ENCODE peak calls at places on chromosomes 7 and 10, in nine cellular contexts. W is IMR-90, E is endothelial cell of umbilical vein, A is H54, L is A549, H is transverse colon, P is gastrocnemius medialis, S is testis, D is stomach. I is an unnamed sample.

GRCh38 chr7:131524116-131524515 is 32.3 kb downstream of the PODXL start:
- DNase-seq in A (no peak), E (peak; percentile 86), P (no peak), S (no peak), H (no peak), W (no peak), D (no peak), L (no peak), I (no peak)

GRCh38 chr10:121572857-121573540 is 25.2 kb downstream of the FGFR2 start:
- DNase-seq in W (no peak), L (no peak), H (peak; percentile 25), E (no peak), S (no peak), A (no peak), P (no peak), D (no peak), I (no peak)

GRCh38 chr10:17737021-17737965 is 14.7 kb upstream of the TMEM236 start:
- DNase-seq in S (no peak), A (no peak), L (peak; percentile 36), P (no peak), W (peak; percentile 55), E (peak; percentile 43), H (no peak), D (peak; percentile 37), I (peak; percentile 39)

GRCh38 chr10:115417585-115418265 is 324.6 kb downstream of the ATRNL1 start:
- DNase-seq in H (peak; percentile 8), L (peak; percentile 10), W (peak; percentile 37), A (peak; percentile 17), S (peak; percentile 53), E (peak; percentile 35), D (no peak), P (no peak), I (peak; percentile 43)

GRCh38 chr7:102288285-102288930 is 1.7 kb downstream of the SH2B2 start:
- DNase-seq in P (no peak), W (no peak), E (no peak), A (no peak), D (no peak), L (no peak), S (no peak), H (no peak), I (peak; percentile 10)

GRCh38 chr10:10056958-10057357 is 960.7 kb upstream of the CELF2 start:
- DNase-seq in P (no peak), A (no peak), E (no peak), D (no peak), H (no peak), L (no peak), W (peak; percentile 6), S (no peak), I (no peak)

GRCh38 chr10:29353887-29354561 is 65.2 kb downstream of the LYZL1 start:
- DNase-seq in P (no peak), D (no peak), A (no peak), L (no peak), E (no peak), S (no peak), H (no peak), W (no peak), I (no peak)

GRCh38 chr7:101108330-101108857 is 18.5 kb upstream of the SERPINE1 start:
- DNase-seq in S (peak; percentile 69), L (no peak), E (peak; percentile 95), W (no peak), P (peak; percentile 41), A (no peak), D (no peak), H (no peak), I (no peak)

GRCh38 chr10:46560381-46560780 is 3.9 kb upstream of the GPRIN2 start:
- DNase-seq in L (no peak), A (no peak), W (no peak), E (no peak), S (peak; percentile 12), H (peak; percentile 6), D (peak; percentile 24), P (peak; percentile 1), I (no peak)

GRCh38 chr7:11228515-11228914 is 254.8 kb downstream of the PHF14 start:
- DNase-seq in A (no peak), P (peak; percentile 66), W (no peak), H (peak; percentile 67), S (peak; percentile 86), D (peak; percentile 79), L (no peak), E (no peak), I (no peak)

GRCh38 chr10:97298223-97298571 is 5.8 kb upstream of the ARHGAP19 start:
- DNase-seq in W (no peak), S (no peak), D (no peak), A (no peak), P (no peak), E (no peak), L (no peak), H (no peak), I (no peak)

GRCh38 chr10:97291357-97292096 is 910 bp downstream of the ARHGAP19 start:
- DNase-seq in S (no peak), A (no peak), W (no peak), E (no peak), P (no peak), H (no peak), D (no peak), L (no peak), I (no peak)

GRCh38 chr10:97297556-97298222 is 5.3 kb upstream of the ARHGAP19 start:
- DNase-seq in P (no peak), E (no peak), L (no peak), D (no peak), S (no peak), H (no peak), A (no peak), W (no peak), I (peak; percentile 36)

GRCh38 chr10:97292862-97293198 is 393 bp upstream of the ARHGAP19 start:
- DNase-seq in S (no peak), L (no peak), E (no peak), D (no peak), H (no peak), A (no peak), P (no peak), W (no peak), I (no peak)

DNA sequence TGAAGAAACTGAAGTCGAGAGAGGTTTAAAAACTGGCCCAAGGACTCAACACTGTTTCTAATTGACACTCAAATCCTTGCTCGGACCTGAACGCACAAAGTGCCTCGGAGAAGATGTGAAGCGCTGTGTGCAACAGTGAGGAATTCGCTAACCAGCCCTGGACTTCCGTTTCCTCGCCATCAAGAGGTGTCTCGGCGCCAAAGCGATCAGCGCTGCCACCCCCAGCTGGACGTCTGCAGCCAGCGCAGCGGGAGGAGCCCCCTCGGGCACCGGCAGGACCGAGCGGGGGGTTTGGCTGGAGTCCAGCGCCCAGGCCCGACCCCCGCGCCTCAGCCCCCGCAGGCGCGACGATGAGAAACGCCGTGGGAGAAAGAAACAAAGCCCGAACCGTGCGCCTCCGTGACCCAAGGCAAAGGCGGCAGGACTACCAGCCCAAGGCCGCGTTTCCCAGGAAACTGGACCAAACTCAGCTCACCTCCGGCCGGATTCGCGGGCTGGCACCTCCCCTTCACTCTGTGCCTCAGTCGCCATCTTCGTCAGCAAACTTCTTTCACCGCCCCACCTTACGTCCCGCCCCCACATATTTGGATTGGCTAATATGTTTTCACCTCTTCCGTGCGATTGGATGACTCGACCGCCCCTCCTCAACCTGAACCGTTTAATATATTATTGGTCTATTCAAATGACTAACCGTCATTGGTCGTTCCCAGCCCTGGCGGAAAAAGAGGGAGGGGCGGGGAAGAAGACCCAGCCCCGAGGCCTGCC is at the start of gene ARHGAP19:
- DNase-seq in A (peak; percentile 91), W (peak; percentile 99), P (peak; percentile 97), S (peak; percentile 98), E (peak; percentile 99), L (peak; percentile 97), H (peak; percentile 96), D (peak; percentile 95), I (peak; percentile 98)
- TF ChIP-seq POLR2A in A (peak; percentile 76), W (peak; percentile 84), P (peak; percentile 66), S (peak; percentile 65), E (peak; percentile 85), L (peak; percentile 72), H (peak; percentile 85), D (peak; percentile 70), I (peak; percentile 90)

DNA sequence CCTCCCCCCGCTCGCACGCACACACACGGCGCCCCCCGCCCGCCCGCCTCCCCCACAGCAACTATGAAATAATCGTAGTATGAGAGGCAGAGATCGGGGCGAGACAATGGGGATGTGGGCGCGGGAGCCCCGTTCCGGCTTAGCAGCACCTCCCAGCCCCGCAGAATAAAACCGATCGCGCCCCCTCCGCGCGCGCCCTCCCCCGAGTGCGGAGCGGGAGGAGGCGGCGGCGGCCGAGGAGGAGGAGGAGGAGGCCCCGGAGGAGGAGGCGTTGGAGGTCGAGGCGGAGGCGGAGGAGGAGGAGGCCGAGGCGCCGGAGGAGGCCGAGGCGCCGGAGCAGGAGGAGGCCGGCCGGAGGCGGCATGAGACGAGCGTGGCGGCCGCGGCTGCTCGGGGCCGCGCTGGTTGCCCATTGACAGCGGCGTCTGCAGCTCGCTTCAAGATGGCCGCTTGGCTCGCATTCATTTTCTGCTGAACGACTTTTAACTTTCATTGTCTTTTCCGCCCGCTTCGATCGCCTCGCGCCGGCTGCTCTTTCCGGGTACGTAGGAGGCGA is 335 bp downstream of the BMI1 start:
- DNase-seq in L (peak; percentile 46), D (peak; percentile 57), P (no peak), A (peak; percentile 68), W (peak; percentile 71), H (peak; percentile 61), S (no peak), E (peak; percentile 67), I (peak; percentile 89)
- TF ChIP-seq POLR2A in L (peak; percentile 37), D (no peak), P (peak; percentile 33), A (peak; percentile 63), W (no peak), H (peak; percentile 55), S (no peak), E (no peak), I (peak; percentile 49)

GRCh38 chr10:102396251-102396650 is 746 bp downstream of the NFKB2 start:
- DNase-seq in A (no peak), S (no peak), W (no peak), P (no peak), E (no peak), L (no peak), D (no peak), H (no peak), I (no peak)

GRCh38 chr10:102394079-102394800 is 1.3 kb upstream of the NFKB2 start:
- DNase-seq in A (peak; percentile 96), W (peak; percentile 95), P (peak; percentile 89), D (peak; percentile 96), S (peak; percentile 96), H (peak; percentile 97), E (peak; percentile 93), L (peak; percentile 98), I (peak; percentile 96)

GRCh38 chr10:102396751-102397151 is 1.2 kb downstream of the NFKB2 start:
- DNase-seq in L (no peak), H (no peak), W (no peak), P (no peak), S (no peak), E (no peak), A (no peak), D (no peak), I (no peak)

GRCh38 chr10:102394801-102395676 is 466 bp upstream of the NFKB2 start:
- DNase-seq in H (peak; percentile 92), D (peak; percentile 92), W (peak; percentile 87), A (peak; percentile 79), L (peak; percentile 89), E (peak; percentile 91), S (peak; percentile 91), P (peak; percentile 70), I (peak; percentile 82)

GRCh38 chr10:102395677-102396197 is at the start of gene NFKB2:
- DNase-seq in S (no peak), H (no peak), E (no peak), P (no peak), L (no peak), A (no peak), D (no peak), W (no peak), I (no peak)
- TF ChIP-seq POLR2A in S (no peak), H (no peak), E (peak; percentile 48), P (peak; percentile 7), L (no peak), A (peak; percentile 59), D (no peak), W (peak; percentile 35), I (no peak)

GRCh38 chr10:96548589-96548988 is 34.9 kb upstream of the TLL2 start:
- DNase-seq in D (peak; percentile 43), L (no peak), H (no peak), E (no peak), A (no peak), W (no peak), S (no peak), P (no peak), I (peak; percentile 10)
- TF ChIP-seq POLR2A in D (no peak), L (no peak), H (no peak), E (no peak), A (no peak), W (no peak), S (no peak), P (no peak), I (no peak)